ENCODE peak calls at places on chromosomes 2 and 18, in four cellular contexts. V is neuronal stem cell, O is mesendoderm, G is H9. M is an unnamed sample.

GRCh38 chr2:95056461-95057459 is 31.3 kb downstream of the MAL start:
- DNase-seq in V (no peak), O (no peak), G (no peak), M (peak; percentile 13)

GRCh38 chr2:225429718-225430117 is 30.2 kb downstream of the NYAP2 start:
- DNase-seq in V (no peak), O (peak; percentile 20), G (no peak), M (peak; percentile 0)

GRCh38 chr18:23578067-23578705 is 8.1 kb downstream of the NPC1 start:
- DNase-seq in V (no peak), O (no peak), G (no peak), M (no peak)

GRCh38 chr18:63319383-63320040 is at the start of gene BCL2:
- DNase-seq in V (no peak), O (peak; percentile 44), G (peak; percentile 42), M (peak; percentile 24)

GRCh38 chr2:216820709-216821108 is 39.2 kb downstream of the TNP1 start:
- DNase-seq in V (no peak), O (no peak), G (no peak), M (no peak)

GRCh38 chr2:70141754-70142589 is 48.8 kb downstream of the C2orf42 start:
- DNase-seq in V (peak; percentile 61), O (peak; percentile 79), G (peak; percentile 70), M (peak; percentile 38)

GRCh38 chr2:150981826-150982225 is 279.8 kb downstream of the RBM43 start:
- DNase-seq in V (no peak), O (peak; percentile 2), G (no peak), M (peak; percentile 70)

GRCh38 chr2:216936954-216937357 is 77.1 kb upstream of the TNP1 start:
- DNase-seq in V (no peak), O (no peak), G (no peak), M (no peak)

GRCh38 chr18:33432857-33433256 is 7.7 kb downstream of the CCDC178 start:
- DNase-seq in V (no peak), O (no peak), G (no peak), M (peak; percentile 1)

GRCh38 chr2:234273887-234274584 is 222.8 kb downstream of the ARL4C start:
- DNase-seq in V (no peak), O (no peak), G (no peak), M (no peak)

GRCh38 chr2:239830066-239830717 is 194.9 kb downstream of the NDUFA10 start:
- DNase-seq in V (no peak), O (no peak), G (peak; percentile 20), M (no peak)

GRCh38 chr2:45134726-45135125 is 125.5 kb upstream of the SIX2 start:
- DNase-seq in V (no peak), O (no peak), G (no peak), M (peak; percentile 7)

GRCh38 chr18:35277633-35278032 is 12.4 kb downstream of the ZSCAN30 start:
- DNase-seq in V (no peak), O (no peak), G (no peak), M (no peak)

GRCh38 chr18:42268186-42268725 is 313.2 kb downstream of the PIK3C3 start:
- DNase-seq in V (no peak), O (no peak), G (no peak), M (no peak)

GRCh38 chr18:70288851-70289328 is at the start of gene SOCS6:
- DNase-seq in V (peak; percentile 69), O (peak; percentile 79), G (peak; percentile 57), M (peak; percentile 66)

GRCh38 chr2:219709261-219709867 is 81.9 kb downstream of the SLC4A3 start:
- DNase-seq in V (no peak), O (no peak), G (no peak), M (no peak)

GRCh38 chr2:157900203-157900602 is 24.1 kb upstream of the ACVR1 start:
- DNase-seq in V (no peak), O (no peak), G (no peak), M (no peak)

GRCh38 chr2:217653240-217653639 is 349.6 kb downstream of the TNS1 start:
- DNase-seq in V (no peak), O (no peak), G (no peak), M (peak; percentile 89)

GRCh38 chr2:8515390-8515761 is 166.5 kb upstream of the ID2 start:
- DNase-seq in V (no peak), O (no peak), G (no peak), M (no peak)

GRCh38 chr2:8692783-8693768 is 11.2 kb downstream of the ID2 start:
- DNase-seq in V (peak; percentile 20), O (peak; percentile 50), G (peak; percentile 72), M (no peak)

GRCh38 chr2:58614259-58614658 is 373.1 kb upstream of the FANCL start:
- DNase-seq in V (no peak), O (no peak), G (no peak), M (no peak)

GRCh38 chr2:204265701-204266310 is 279.5 kb upstream of the PARD3B start:
- DNase-seq in V (no peak), O (no peak), G (no peak), M (no peak)

GRCh38 chr18:23377669-23378469 is 75.2 kb upstream of the RIOK3 start:
- DNase-seq in V (no peak), O (peak; percentile 46), G (no peak), M (peak; percentile 92)

GRCh38 chr2:66872926-66873714 is 438.2 kb downstream of the MEIS1 start:
- DNase-seq in V (no peak), O (no peak), G (no peak), M (no peak)

DNA sequence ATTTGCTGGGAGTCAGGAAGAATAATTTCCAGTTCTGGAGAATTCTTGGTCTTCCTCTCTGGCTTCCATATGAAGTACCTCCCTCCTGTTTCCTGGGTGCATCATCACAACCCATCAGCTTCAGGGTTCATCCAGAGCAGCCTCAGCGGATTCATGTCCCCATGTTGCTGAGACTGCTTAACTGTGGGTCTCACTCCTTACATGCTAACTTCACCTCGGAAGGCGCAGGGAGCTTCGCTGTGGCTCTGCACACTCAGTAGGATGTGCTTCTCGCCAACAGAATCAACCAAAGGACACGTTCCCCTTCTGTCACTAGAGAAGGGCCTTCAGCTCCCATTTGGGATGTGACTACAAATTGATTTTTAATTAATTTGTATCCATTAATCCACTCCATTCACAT is 24.2 kb downstream of the FBLN7 start:
- DNase-seq in V (no peak), O (no peak), G (no peak), M (no peak)
- H3K23ac ChIP-seq in V (no peak overlapping the region), O (no peak overlapping the region), G (no peak overlapping the region), M (no peak overlapping the region)

DNA sequence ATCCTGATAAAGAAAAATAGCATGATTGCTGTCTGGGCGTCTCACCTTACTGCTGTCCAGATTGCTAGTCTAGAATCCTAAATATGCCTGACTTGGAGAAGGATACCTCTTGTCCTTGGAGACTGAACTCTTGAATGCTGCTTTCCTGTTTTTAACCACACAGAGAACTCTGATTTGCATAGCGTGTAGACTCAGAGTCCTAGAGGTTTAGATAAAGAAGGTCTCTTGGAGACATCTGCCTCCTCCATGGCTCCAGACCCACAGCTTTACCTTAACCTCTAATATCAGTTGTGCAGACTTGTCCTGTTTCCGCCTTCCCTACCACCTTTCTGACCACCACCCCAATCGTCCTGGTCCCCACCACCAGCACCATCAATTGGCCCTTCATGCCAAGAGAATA is 292.6 kb upstream of the CYRIA start:
- DNase-seq in V (no peak), O (no peak), G (no peak), M (no peak)
- H3K23ac ChIP-seq in V (no peak overlapping the region), O (no peak overlapping the region), G (no peak overlapping the region), M (no peak overlapping the region)

GRCh38 chr18:11148655-11149440 is 521 bp downstream of the PIEZO2 start:
- DNase-seq in V (peak; percentile 26), O (peak; percentile 24), G (peak; percentile 36), M (no peak)
- H3K23ac ChIP-seq in V (peak overlapping the region; percentile 76), O (peak overlapping the region; percentile 51), G (no peak overlapping the region), M (peak overlapping the region; percentile 65)

GRCh38 chr2:170827841-170828532 is 11.3 kb downstream of the GAD1 start:
- DNase-seq in V (no peak), O (no peak), G (no peak), M (no peak)
- H3K23ac ChIP-seq in V (peak overlapping the region; percentile 22), O (no peak overlapping the region), G (no peak overlapping the region), M (no peak overlapping the region)

GRCh38 chr2:39121523-39122063 is 742 bp upstream of the SOS1 start:
- DNase-seq in V (no peak), O (peak; percentile 26), G (no peak), M (no peak)
- H3K23ac ChIP-seq in V (no peak overlapping the region), O (no peak overlapping the region), G (no peak overlapping the region), M (peak overlapping the region; percentile 97)

GRCh38 chr2:181788883-181789555 is 102.5 kb upstream of the ITPRID2 start:
- DNase-seq in V (no peak), O (no peak), G (no peak), M (peak; percentile 64)

GRCh38 chr2:181787310-181788048 is 104.1 kb upstream of the ITPRID2 start:
- DNase-seq in V (no peak), O (no peak), G (no peak), M (no peak)

GRCh38 chr2:181785677-181786344 is 105.5 kb upstream of the NEUROD1 start:
- DNase-seq in V (no peak), O (peak; percentile 40), G (no peak), M (peak; percentile 75)

GRCh38 chr2:181784556-181784955 is 104.2 kb upstream of the NEUROD1 start:
- DNase-seq in V (no peak), O (no peak), G (no peak), M (peak; percentile 68)

GRCh38 chr2:181786371-181787228 is 104.9 kb upstream of the ITPRID2 start:
- DNase-seq in V (no peak), O (no peak), G (no peak), M (no peak)
- H3K23ac ChIP-seq in V (no peak overlapping the region), O (no peak overlapping the region), G (no peak overlapping the region), M (peak overlapping the region; percentile 75)

GRCh38 chr2:39107156-39107555 is 13.7 kb downstream of the SOS1 start:
- DNase-seq in V (no peak), O (peak; percentile 29), G (no peak), M (no peak)

GRCh38 chr2:39109543-39109942 is 11.3 kb downstream of the SOS1 start:
- DNase-seq in V (no peak), O (no peak), G (no peak), M (no peak)

GRCh38 chr2:39108377-39108776 is 12.5 kb downstream of the SOS1 start:
- DNase-seq in V (no peak), O (no peak), G (no peak), M (no peak)

DNA sequence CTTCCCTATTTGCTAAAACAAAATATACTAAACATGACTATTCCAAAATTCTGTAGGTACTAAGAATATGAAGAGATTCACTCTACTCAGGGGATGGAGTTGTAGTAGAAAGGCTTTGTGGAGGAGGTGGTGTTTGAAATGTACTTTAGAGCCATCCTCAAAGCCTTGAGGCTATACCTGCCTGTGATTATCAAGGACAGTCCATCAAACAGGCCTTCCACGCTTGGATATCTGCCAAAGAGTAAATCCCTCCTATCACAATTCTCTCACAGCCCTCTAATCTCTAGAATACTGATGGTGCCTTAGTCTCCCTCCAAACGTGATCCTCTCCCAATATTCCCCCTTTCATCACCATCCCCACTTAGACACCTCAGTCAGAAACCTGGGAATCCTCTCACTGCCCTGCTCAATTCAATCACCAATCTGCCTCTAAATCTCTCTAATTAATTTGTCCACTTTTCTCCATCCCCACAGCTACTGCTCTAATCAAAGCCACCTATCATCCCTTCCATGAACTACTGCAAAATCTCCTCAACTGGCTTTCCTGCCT is 13.1 kb downstream of the SOS1 start:
- DNase-seq in V (no peak), O (peak; percentile 28), G (no peak), M (no peak)
- H3K23ac ChIP-seq in V (no peak overlapping the region), O (no peak overlapping the region), G (no peak overlapping the region), M (no peak overlapping the region)

GRCh38 chr2:23429036-23429435 is 44.1 kb downstream of the KLHL29 start:
- DNase-seq in V (no peak), O (no peak), G (peak; percentile 8), M (no peak)
- H3K23ac ChIP-seq in V (no peak overlapping the region), O (no peak overlapping the region), G (no peak overlapping the region), M (no peak overlapping the region)